ENCODE peak calls at places on chromosomes 7 and 10, in seven cellular contexts. L is HEK293T, E is T-helper 1 cell, V is renal cortical epithelial cell, J is HCEC 1CT, N is SK-N-SH, G is GM06990. A is an unnamed sample.

GRCh38 chr7:87131806-87132205 is 20.4 kb upstream of the DMTF1 start:
- DNase-seq in L (no peak), E (no peak), V (no peak), J (no peak), N (no peak), G (no peak), A (no peak)

GRCh38 chr7:157278167-157278790 is 58.5 kb upstream of the DNAJB6 start:
- DNase-seq in L (peak), E (no peak), V (no peak), J (no peak), N (peak), G (no peak), A (no peak)

GRCh38 chr10:83372646-83373045 is 766.7 kb upstream of the GHITM start:
- DNase-seq in L (no peak), E (no peak), V (no peak), J (no peak), N (no peak), G (no peak), A (peak)

GRCh38 chr7:19249281-19249680 is 104.1 kb upstream of the FERD3L start:
- DNase-seq in L (no peak), E (no peak), V (no peak), J (no peak), N (no peak), G (no peak), A (peak)

GRCh38 chr10:112151640-112152039 is 31.9 kb downstream of the GPAM start:
- DNase-seq in L (no peak), E (no peak), V (no peak), J (no peak), N (no peak), G (no peak), A (peak)

GRCh38 chr10:96673318-96674099 is 46.8 kb downstream of the PIK3AP1 start:
- DNase-seq in L (no peak), E (no peak), V (peak), J (no peak), N (no peak), G (no peak), A (peak)

GRCh38 chr7:90560730-90561129 is 35.4 kb upstream of the CDK14 start:
- DNase-seq in L (no peak), E (no peak), V (peak), J (peak), N (no peak), G (no peak), A (peak)

GRCh38 chr10:97499561-97500296 is 1.0 kb downstream of the UBTD1 start:
- DNase-seq in L (no peak), E (no peak), V (no peak), J (peak), N (peak), G (no peak), A (peak)

GRCh38 chr7:40742270-40742669 is 607.5 kb downstream of the SUGCT start:
- DNase-seq in L (no peak), E (no peak), V (no peak), J (no peak), N (no peak), G (no peak), A (no peak)

GRCh38 chr7:101754432-101755159 is 62.8 kb upstream of the CUX1 start:
- DNase-seq in L (peak), E (peak), V (peak), J (peak), N (peak), G (no peak), A (peak)

GRCh38 chr10:133141144-133141962 is 18.7 kb upstream of the KNDC1 start:
- DNase-seq in L (no peak), E (no peak), V (no peak), J (no peak), N (no peak), G (no peak), A (no peak)

GRCh38 chr7:4667776-4668509 is 14.2 kb upstream of the FOXK1 start:
- DNase-seq in L (no peak), E (no peak), V (no peak), J (no peak), N (no peak), G (no peak), A (peak)

GRCh38 chr7:70052691-70053090 is 454.4 kb downstream of the AUTS2 start:
- DNase-seq in L (no peak), E (no peak), V (no peak), J (no peak), N (no peak), G (no peak), A (peak)

GRCh38 chr10:29169021-29169420 is 119.8 kb upstream of the LYZL1 start:
- DNase-seq in L (no peak), E (no peak), V (no peak), J (no peak), N (no peak), G (no peak), A (no peak)

GRCh38 chr10:44973323-44974081 is 5.1 kb downstream of the DEPP1 start:
- DNase-seq in L (no peak), E (no peak), V (peak), J (no peak), N (no peak), G (peak), A (no peak)

GRCh38 chr10:598415-599170 is 90.9 kb downstream of the DIP2C start:
- DNase-seq in L (no peak), E (no peak), V (peak), J (peak), N (no peak), G (no peak), A (peak)

GRCh38 chr10:110408943-110409342 is 88.8 kb upstream of the DUSP5 start:
- DNase-seq in L (no peak), E (no peak), V (no peak), J (no peak), N (no peak), G (no peak), A (no peak)

GRCh38 chr10:80279146-80279545 is 10.3 kb downstream of the MAT1A start:
- DNase-seq in L (no peak), E (no peak), V (no peak), J (no peak), N (no peak), G (no peak), A (no peak)

GRCh38 chr10:6135589-6136168 is 46.8 kb downstream of the RBM17 start:
- DNase-seq in L (no peak), E (no peak), V (no peak), J (no peak), N (no peak), G (no peak), A (no peak)

GRCh38 chr10:121340176-121340850 is 257.9 kb downstream of the FGFR2 start:
- DNase-seq in L (no peak), E (no peak), V (no peak), J (no peak), N (no peak), G (no peak), A (no peak)

GRCh38 chr10:11699546-11700097 is 42.6 kb upstream of the ECHDC3 start:
- DNase-seq in L (no peak), E (no peak), V (no peak), J (no peak), N (no peak), G (no peak), A (no peak)

GRCh38 chr10:124366343-124366742 is 52.4 kb downstream of the OAT start:
- DNase-seq in L (no peak), E (no peak), V (no peak), J (no peak), N (no peak), G (no peak), A (no peak)

GRCh38 chr7:53521638-53522184 is 486.3 kb downstream of the POM121L12 start:
- DNase-seq in L (no peak), E (no peak), V (no peak), J (no peak), N (no peak), G (no peak), A (no peak)

GRCh38 chr10:61987951-61988379 is 86.5 kb downstream of the ARID5B start:
- DNase-seq in L (no peak), E (peak), V (no peak), J (no peak), N (no peak), G (peak), A (peak)

GRCh38 chr7:120475994-120476393 is 203.0 kb downstream of the KCND2 start:
- DNase-seq in L (no peak), E (no peak), V (no peak), J (no peak), N (no peak), G (no peak), A (no peak)

GRCh38 chr7:63046612-63047011 is 952.0 kb upstream of the ZNF722 start:
- DNase-seq in L (no peak), E (no peak), V (no peak), J (no peak), N (no peak), G (no peak), A (no peak)

GRCh38 chr7:23967949-23968599 is 258.1 kb downstream of the STK31 start:
- DNase-seq in L (no peak), E (peak), V (no peak), J (no peak), N (no peak), G (peak), A (no peak)

GRCh38 chr7:107874605-107875446 is 16.2 kb upstream of the DLD start:
- DNase-seq in L (peak), E (peak), V (peak), J (peak), N (peak), G (no peak), A (peak)

GRCh38 chr10:4267084-4267774 is 482.2 kb upstream of the KLF6 start:
- DNase-seq in L (no peak), E (no peak), V (no peak), J (peak), N (no peak), G (no peak), A (no peak)

GRCh38 chr10:80155696-80156215 is 23.2 kb downstream of the PLAC9 start:
- DNase-seq in L (no peak), E (no peak), V (no peak), J (no peak), N (no peak), G (no peak), A (no peak)

GRCh38 chr10:4242561-4243035 is 457.6 kb upstream of the KLF6 start:
- DNase-seq in L (no peak), E (no peak), V (peak), J (peak), N (no peak), G (no peak), A (peak)

GRCh38 chr10:96587255-96588059 is 645 bp upstream of the TM9SF3 start:
- DNase-seq in L (no peak), E (no peak), V (peak), J (peak), N (no peak), G (no peak), A (peak)

GRCh38 chr10:100996678-100997363 is 2.8 kb upstream of the LZTS2 start:
- DNase-seq in L (peak), E (peak), V (no peak), J (no peak), N (peak), G (no peak), A (peak)

GRCh38 chr7:151899513-151900360 is 22.8 kb upstream of the PRKAG2 start:
- DNase-seq in L (no peak), E (no peak), V (no peak), J (no peak), N (no peak), G (no peak), A (no peak)

GRCh38 chr7:131655447-131655846 is 99.0 kb upstream of the PODXL start:
- DNase-seq in L (no peak), E (no peak), V (no peak), J (no peak), N (no peak), G (no peak), A (no peak)

GRCh38 chr10:42887734-42888503 is 105.3 kb downstream of the BMS1 start:
- DNase-seq in L (no peak), E (no peak), V (no peak), J (no peak), N (no peak), G (no peak), A (no peak)

GRCh38 chr10:122981066-122981464 is 864 bp downstream of the PSTK start:
- DNase-seq in L (peak), E (peak), V (peak), J (peak), N (peak), G (no peak), A (peak)